ENCODE peak calls at places on chromosomes 13 and 19, in six cellular contexts. One of them, this sample, is unnamed.

GRCh38 chr13:72204291-72204690 is 337.3 kb upstream of the DACH1 start:
- DNase-seq in progenitor cell of endocrine pancreas: no peak
- DNase-seq in CD8-positive, alpha-beta memory T cell: no peak
- DNase-seq in colonic mucosa: no peak
- DNase-seq in ELF-1: no peak
- DNase-seq in T-helper 2 cell: no peak
- DNase-seq in this sample: no peak

GRCh38 chr19:38068851-38069250 is 155.2 kb downstream of the DPF1 start:
- DNase-seq in progenitor cell of endocrine pancreas: no peak
- DNase-seq in CD8-positive, alpha-beta memory T cell: no peak
- DNase-seq in T-helper 2 cell: no peak
- DNase-seq in ELF-1: no peak
- DNase-seq in colonic mucosa: no peak
- DNase-seq in this sample: peak; percentile 92

GRCh38 chr19:33661336-33661735 is 39.6 kb downstream of the CHST8 start:
- DNase-seq in progenitor cell of endocrine pancreas: no peak
- DNase-seq in CD8-positive, alpha-beta memory T cell: no peak
- DNase-seq in ELF-1: no peak
- DNase-seq in T-helper 2 cell: no peak
- DNase-seq in colonic mucosa: no peak
- DNase-seq in this sample: no peak

GRCh38 chr19:2529473-2529918 is 53.6 kb downstream of the GADD45B start:
- DNase-seq in colonic mucosa: no peak
- DNase-seq in T-helper 2 cell: no peak
- DNase-seq in progenitor cell of endocrine pancreas: no peak
- DNase-seq in ELF-1: peak; percentile 68
- DNase-seq in CD8-positive, alpha-beta memory T cell: no peak
- DNase-seq in this sample: no peak

GRCh38 chr13:76812206-76812882 is 73.9 kb downstream of the KCTD12 start:
- DNase-seq in progenitor cell of endocrine pancreas: no peak
- DNase-seq in T-helper 2 cell: no peak
- DNase-seq in CD8-positive, alpha-beta memory T cell: no peak
- DNase-seq in ELF-1: no peak
- DNase-seq in colonic mucosa: no peak
- DNase-seq in this sample: peak; percentile 35

GRCh38 chr13:39485314-39485700 is 117.7 kb downstream of the LHFPL6 start:
- DNase-seq in T-helper 2 cell: no peak
- DNase-seq in colonic mucosa: no peak
- DNase-seq in progenitor cell of endocrine pancreas: no peak
- DNase-seq in CD8-positive, alpha-beta memory T cell: no peak
- DNase-seq in ELF-1: no peak
- DNase-seq in this sample: no peak

GRCh38 chr19:48168689-48169088 is 1.5 kb downstream of the LIG1 start:
- DNase-seq in CD8-positive, alpha-beta memory T cell: no peak
- DNase-seq in ELF-1: no peak
- DNase-seq in colonic mucosa: no peak
- DNase-seq in progenitor cell of endocrine pancreas: no peak
- DNase-seq in T-helper 2 cell: no peak
- DNase-seq in this sample: no peak

GRCh38 chr13:112970552-112971287 is 1.7 kb downstream of the MCF2L start:
- DNase-seq in CD8-positive, alpha-beta memory T cell: no peak
- DNase-seq in T-helper 2 cell: no peak
- DNase-seq in ELF-1: no peak
- DNase-seq in progenitor cell of endocrine pancreas: no peak
- DNase-seq in colonic mucosa: no peak
- DNase-seq in this sample: no peak

GRCh38 chr13:59534806-59535205 is 628.9 kb downstream of the DIAPH3 start:
- DNase-seq in colonic mucosa: no peak
- DNase-seq in T-helper 2 cell: no peak
- DNase-seq in progenitor cell of endocrine pancreas: no peak
- DNase-seq in CD8-positive, alpha-beta memory T cell: no peak
- DNase-seq in ELF-1: no peak
- DNase-seq in this sample: no peak

GRCh38 chr19:49639401-49640112 is 386 bp downstream of the RRAS start:
- DNase-seq in progenitor cell of endocrine pancreas: no peak
- DNase-seq in ELF-1: no peak
- DNase-seq in colonic mucosa: peak; percentile 41
- DNase-seq in CD8-positive, alpha-beta memory T cell: no peak
- DNase-seq in T-helper 2 cell: no peak
- DNase-seq in this sample: no peak